ENCODE peak calls at places on chromosomes 5 and 9, in ten cellular contexts. A, Z, G, N, M, V, Y, S, L and R are unnamed samples.

GRCh38 chr9:135076143-135076875 is 11.2 kb upstream of the OLFM1 start:
- DNase-seq in A (no peak), Z (no peak), G (no peak), N (no peak), M (no peak), V (no peak), Y (no peak), S (no peak), L (no peak), R (peak; percentile 39)

GRCh38 chr9:124754289-124754688 is 16.8 kb downstream of the NR6A1 start:
- DNase-seq in A (peak; percentile 32), Z (peak; percentile 40), G (no peak), N (no peak), M (no peak), V (no peak), Y (no peak), S (no peak), L (no peak), R (peak; percentile 55)

GRCh38 chr9:2354216-2354615 is 267.4 kb upstream of the VLDLR start:
- DNase-seq in A (no peak), Z (no peak), G (no peak), N (no peak), M (no peak), V (no peak), Y (no peak), S (no peak), L (no peak), R (no peak)

GRCh38 chr9:87599901-87600610 is 102.4 kb downstream of the DAPK1 start:
- DNase-seq in A (peak; percentile 57), Z (peak; percentile 67), G (peak; percentile 21), N (no peak), M (peak; percentile 17), V (no peak), Y (no peak), S (no peak), L (no peak), R (peak; percentile 4)

GRCh38 chr9:87077986-87078385 is 130.7 kb upstream of the GAS1 start:
- DNase-seq in A (no peak), Z (no peak), G (no peak), N (no peak), M (no peak), V (no peak), Y (no peak), S (no peak), L (no peak), R (no peak)

GRCh38 chr5:980001-980588 is 28.5 kb upstream of the NKD2 start:
- DNase-seq in A (no peak), Z (no peak), G (peak; percentile 7), N (no peak), M (no peak), V (no peak), Y (no peak), S (no peak), L (no peak), R (peak; percentile 59)

GRCh38 chr9:137694962-137695875 is 76.4 kb downstream of the EHMT1 start:
- DNase-seq in A (peak; percentile 13), Z (peak; percentile 61), G (peak; percentile 52), N (no peak), M (peak; percentile 79), V (no peak), Y (no peak), S (peak; percentile 85), L (no peak), R (no peak)

GRCh38 chr5:112142769-112143270 is 276.3 kb downstream of the EPB41L4A start:
- DNase-seq in A (peak; percentile 64), Z (no peak), G (peak; percentile 55), N (no peak), M (no peak), V (no peak), Y (no peak), S (no peak), L (no peak), R (no peak)

GRCh38 chr9:121985792-121986494 is 107.2 kb downstream of the TTLL11 start:
- DNase-seq in A (no peak), Z (no peak), G (peak; percentile 75), N (no peak), M (no peak), V (no peak), Y (no peak), S (no peak), L (no peak), R (no peak)

GRCh38 chr5:150224483-150225027 is 34.7 kb downstream of the SLC6A7 start:
- DNase-seq in A (no peak), Z (no peak), G (no peak), N (no peak), M (no peak), V (no peak), Y (no peak), S (no peak), L (no peak), R (no peak)

GRCh38 chr5:143405063-143405746 is 1.7 kb upstream of the NR3C1 start:
- DNase-seq in A (peak; percentile 56), Z (peak; percentile 91), G (peak; percentile 91), N (peak; percentile 92), M (peak; percentile 68), V (peak; percentile 92), Y (peak; percentile 52), S (peak; percentile 81), L (peak; percentile 83), R (peak; percentile 96)

GRCh38 chr5:29077451-29077850 is 2039.1 kb upstream of the CDH9 start:
- DNase-seq in A (peak; percentile 68), Z (peak; percentile 45), G (no peak), N (no peak), M (no peak), V (no peak), Y (no peak), S (no peak), L (no peak), R (no peak)

GRCh38 chr5:124878583-124879345 is 132.3 kb upstream of the ZNF608 start:
- DNase-seq in A (no peak), Z (no peak), G (no peak), N (no peak), M (no peak), V (no peak), Y (no peak), S (no peak), L (no peak), R (no peak)

GRCh38 chr5:133227082-133227481 is 175.3 kb downstream of the HSPA4 start:
- DNase-seq in A (no peak), Z (no peak), G (no peak), N (no peak), M (no peak), V (no peak), Y (no peak), S (no peak), L (no peak), R (peak; percentile 39)

GRCh38 chr5:1011226-1011631 is 2.6 kb downstream of the NKD2 start:
- DNase-seq in A (peak; percentile 63), Z (peak; percentile 53), G (no peak), N (peak; percentile 51), M (peak; percentile 70), V (peak; percentile 67), Y (no peak), S (peak; percentile 87), L (no peak), R (peak; percentile 71)

GRCh38 chr9:113911850-113912249 is 35.7 kb downstream of the ZNF618 start:
- DNase-seq in A (no peak), Z (no peak), G (no peak), N (no peak), M (no peak), V (no peak), Y (no peak), S (no peak), L (no peak), R (no peak)

GRCh38 chr5:135223891-135224625 is 175.0 kb downstream of the MACROH2A1 start:
- DNase-seq in A (no peak), Z (no peak), G (no peak), N (no peak), M (no peak), V (no peak), Y (no peak), S (no peak), L (no peak), R (no peak)

GRCh38 chr9:12972608-12973589 is 198.1 kb downstream of the LURAP1L start:
- DNase-seq in A (no peak), Z (no peak), G (peak; percentile 13), N (no peak), M (no peak), V (no peak), Y (no peak), S (no peak), L (no peak), R (no peak)

GRCh38 chr9:129624168-129624759 is 1.7 kb upstream of the NTMT1 start:
- DNase-seq in A (peak; percentile 58), Z (peak; percentile 61), G (no peak), N (peak; percentile 64), M (peak; percentile 68), V (peak; percentile 67), Y (peak; percentile 64), S (peak; percentile 88), L (no peak), R (peak; percentile 81)

GRCh38 chr5:142958933-142959682 is 188.9 kb downstream of the ARHGAP26 start:
- DNase-seq in A (no peak), Z (no peak), G (no peak), N (no peak), M (no peak), V (no peak), Y (no peak), S (no peak), L (no peak), R (no peak)

GRCh38 chr5:155103164-155103563 is 89.6 kb downstream of the KIF4B start:
- DNase-seq in A (no peak), Z (no peak), G (no peak), N (no peak), M (no peak), V (no peak), Y (no peak), S (no peak), L (no peak), R (no peak)

GRCh38 chr9:85898288-85898802 is 42.6 kb upstream of the NAA35 start:
- DNase-seq in A (no peak), Z (no peak), G (no peak), N (no peak), M (no peak), V (no peak), Y (no peak), S (no peak), L (no peak), R (no peak)

GRCh38 chr5:168011096-168011495 is 280.3 kb upstream of the WWC1 start:
- DNase-seq in A (no peak), Z (no peak), G (no peak), N (no peak), M (no peak), V (no peak), Y (no peak), S (no peak), L (no peak), R (no peak)

GRCh38 chr5:116900793-116901192 is 326.2 kb upstream of the SEMA6A start:
- DNase-seq in A (no peak), Z (no peak), G (no peak), N (no peak), M (no peak), V (no peak), Y (no peak), S (no peak), L (no peak), R (no peak)

GRCh38 chr9:136245194-136246150 is at the start of gene QSOX2:
- DNase-seq in A (peak; percentile 59), Z (peak; percentile 87), G (peak; percentile 81), N (peak; percentile 86), M (peak; percentile 94), V (peak; percentile 94), Y (peak; percentile 66), S (peak; percentile 75), L (peak; percentile 12), R (peak; percentile 97)

GRCh38 chr5:181100121-181101015 is 30.6 kb downstream of the OR2V1 start:
- DNase-seq in A (no peak), Z (no peak), G (no peak), N (no peak), M (no peak), V (no peak), Y (no peak), S (peak; percentile 51), L (no peak), R (peak; percentile 8)

GRCh38 chr9:91785403-91785917 is 164.6 kb downstream of the ROR2 start:
- DNase-seq in A (no peak), Z (no peak), G (no peak), N (no peak), M (no peak), V (no peak), Y (no peak), S (no peak), L (peak; percentile 30), R (no peak)

GRCh38 chr5:67986761-67987160 is 228.8 kb upstream of the PIK3R1 start:
- DNase-seq in A (no peak), Z (no peak), G (no peak), N (no peak), M (no peak), V (no peak), Y (no peak), S (no peak), L (no peak), R (no peak)